ENCODE peak calls at places on chromosomes 4 and X, in four cellular contexts. B, L, U and K are unnamed samples.

GRCh38 chr4:23365086-23365485 is 524.8 kb downstream of the PPARGC1A start:
- DNase-seq in B (no peak), L (peak), U (no peak), K (no peak)

GRCh38 chr4:110452546-110452945 is 23.4 kb upstream of the ENPEP start:
- DNase-seq in B (no peak), L (no peak), U (no peak), K (no peak)

GRCh38 chrX:72060196-72060974 is 71.3 kb downstream of the RTL5 start:
- DNase-seq in B (no peak), L (no peak), U (no peak), K (no peak)

GRCh38 chr4:30258949-30259348 is 461.2 kb upstream of the PCDH7 start:
- DNase-seq in B (no peak), L (no peak), U (no peak), K (no peak)

GRCh38 chr4:54096563-54096962 is 3.4 kb upstream of the GSX2 start:
- DNase-seq in B (no peak), L (no peak), U (no peak), K (no peak)

GRCh38 chr4:147768113-147768512 is 36.2 kb downstream of the ARHGAP10 start:
- DNase-seq in B (peak), L (peak), U (no peak), K (no peak)

GRCh38 chr4:185068837-185069236 is 50.5 kb downstream of the HELT start:
- DNase-seq in B (no peak), L (no peak), U (no peak), K (no peak)

GRCh38 chr4:98716796-98717195 is 58.4 kb upstream of the TSPAN5 start:
- DNase-seq in B (no peak), L (no peak), U (no peak), K (no peak)

GRCh38 chr4:151408630-151409469 is at the start of gene FHIP1A:
- DNase-seq in B (peak), L (peak), U (peak), K (peak)

GRCh38 chrX:152925835-152926234 is 28.0 kb downstream of the ZNF185 start:
- DNase-seq in B (no peak), L (no peak), U (no peak), K (no peak)

GRCh38 chr4:48445704-48446103 is 37.4 kb upstream of the SLC10A4 start:
- DNase-seq in B (peak), L (no peak), U (no peak), K (no peak)

GRCh38 chr4:56681158-56681848 is at the start of gene HOPX:
- DNase-seq in B (peak), L (peak), U (no peak), K (peak)

GRCh38 chrX:139194571-139195280 is 335.8 kb upstream of the F9 start:
- DNase-seq in B (no peak), L (no peak), U (no peak), K (peak)

GRCh38 chr4:80069837-80070788 is 2.9 kb downstream of the ANTXR2 start:
- DNase-seq in B (peak), L (no peak), U (no peak), K (peak)

GRCh38 chr4:7121174-7121573 is 53.3 kb upstream of the GRPEL1 start:
- DNase-seq in B (no peak), L (no peak), U (no peak), K (no peak)

GRCh38 chr4:94472056-94472826 is 20.5 kb downstream of the PDLIM5 start:
- DNase-seq in B (peak), L (no peak), U (no peak), K (no peak)

GRCh38 chrX:129108936-129109335 is 414.4 kb downstream of the SMARCA1 start:
- DNase-seq in B (no peak), L (no peak), U (no peak), K (no peak)

GRCh38 chrX:79146552-79147390 is 2.3 kb downstream of the GPR174 start:
- DNase-seq in B (no peak), L (peak), U (no peak), K (no peak)

GRCh38 chrX:79153348-79153747 is 8.9 kb downstream of the GPR174 start:
- DNase-seq in B (no peak), L (no peak), U (no peak), K (no peak)

GRCh38 chrX:79147477-79147876 is 3.0 kb downstream of the GPR174 start:
- DNase-seq in B (no peak), L (no peak), U (no peak), K (no peak)
- H3K4me3 ChIP-seq in B (no peak), L (no peak), U (no peak), K (peak)

DNA sequence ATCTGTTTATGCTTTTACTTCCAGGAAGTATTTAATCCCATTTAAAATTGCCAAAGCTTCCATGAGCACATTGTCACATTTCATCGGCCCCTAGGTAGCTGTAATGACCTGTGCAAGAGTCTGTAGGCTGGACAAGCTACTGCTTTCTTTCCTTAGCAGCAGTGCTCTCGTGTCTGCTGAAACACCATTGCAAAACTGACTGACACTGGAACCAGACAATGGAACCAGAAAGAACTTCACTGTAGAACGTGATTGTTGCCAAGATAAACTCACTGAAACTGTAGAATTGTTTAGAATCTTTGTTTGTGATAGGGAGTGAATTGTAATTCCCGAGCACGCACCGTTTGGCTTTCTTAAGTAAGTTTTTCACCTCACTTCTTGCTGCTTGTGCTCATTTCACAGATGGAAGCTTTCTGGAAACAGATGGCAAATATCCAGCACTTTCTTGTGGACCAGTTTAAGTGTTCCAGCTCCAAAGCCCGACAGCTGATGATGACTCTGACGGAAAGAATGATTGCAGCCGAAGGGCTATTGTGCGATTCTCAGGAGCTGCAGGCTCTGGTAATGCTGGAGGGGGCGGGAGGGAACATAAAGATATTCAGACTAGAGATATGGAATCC is 36.9 kb downstream of the EVC start:
- DNase-seq in B (peak), L (no peak), U (peak), K (no peak)
- H3K4me3 ChIP-seq in B (no peak), L (no peak), U (no peak), K (no peak)

DNA sequence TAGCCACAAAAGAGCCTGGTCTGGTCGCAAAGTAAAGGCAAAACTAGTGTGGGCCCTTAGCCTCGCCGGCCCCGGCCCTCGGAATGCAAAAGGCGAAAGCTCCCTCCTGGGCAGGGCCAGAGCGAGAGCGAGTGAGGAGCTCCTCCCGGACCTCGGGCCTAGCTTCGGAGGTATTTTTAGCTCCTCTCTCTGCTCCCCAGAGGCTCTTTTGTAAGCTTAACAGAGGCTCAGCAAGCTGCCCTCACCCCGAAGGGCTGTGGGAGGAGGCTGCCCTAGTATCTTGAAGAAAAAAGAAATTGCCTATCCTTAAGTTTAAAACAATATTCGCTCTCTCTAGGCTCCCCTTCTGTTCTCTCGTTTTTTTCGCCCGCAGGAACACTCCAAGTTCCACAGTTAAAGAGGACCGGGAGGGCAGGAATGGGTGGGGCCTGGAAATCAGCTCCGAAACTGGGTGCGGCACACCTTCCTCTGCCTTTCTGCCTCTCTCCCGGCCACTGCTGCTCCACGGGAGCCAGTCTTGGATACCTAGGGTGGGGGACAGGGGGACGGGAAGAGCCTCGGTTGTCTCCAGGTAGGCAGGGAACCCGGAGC is 12.2 kb downstream of the HAND2 start:
- DNase-seq in B (no peak), L (peak), U (peak), K (no peak)
- H3K4me3 ChIP-seq in B (no peak), L (no peak), U (peak), K (no peak)

GRCh38 chrX:9052081-9052480 is 18.2 kb upstream of the FAM9B start:
- DNase-seq in B (no peak), L (no peak), U (no peak), K (no peak)

GRCh38 chrX:9055354-9055753 is 21.4 kb upstream of the FAM9B start:
- DNase-seq in B (no peak), L (peak), U (no peak), K (no peak)
- H3K4me3 ChIP-seq in B (no peak), L (no peak), U (no peak), K (no peak)

GRCh38 chrX:2401201-2401589 is 99.6 kb downstream of the DHRSX start:
- DNase-seq in B (no peak), L (no peak), U (no peak), K (no peak)
- H3K4me3 ChIP-seq in B (no peak), L (no peak), U (no peak), K (no peak)

DNA sequence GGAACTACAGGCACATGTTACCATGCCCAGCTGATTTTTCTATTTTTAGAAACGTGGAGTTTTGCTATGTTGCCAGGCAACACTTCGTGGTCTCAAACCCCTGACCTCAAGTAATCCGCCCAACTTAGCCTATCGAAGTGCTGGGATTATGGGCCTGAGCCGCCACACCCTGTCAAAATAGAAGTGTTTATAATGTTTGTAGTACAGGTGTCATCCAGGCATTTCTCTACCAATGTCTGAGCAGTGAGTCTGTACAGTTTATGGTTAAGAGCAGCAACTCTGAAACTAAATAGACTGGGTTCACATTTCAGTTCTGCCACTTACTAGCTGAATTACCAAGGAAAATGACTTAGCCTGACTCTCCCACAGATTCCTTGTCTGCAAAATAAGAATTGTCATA is 460.4 kb upstream of the GALNT7 start:
- DNase-seq in B (no peak), L (no peak), U (no peak), K (no peak)
- H3K4me3 ChIP-seq in B (no peak), L (no peak), U (no peak), K (no peak)